ENCODE peak calls at places on chromosome 21, in five cellular contexts. K, U, G, V and S are unnamed samples.

GRCh38 chr21:46622226-46622625 is 13.2 kb upstream of the PRMT2 start:
- DNase-seq in K (peak), U (peak), G (peak), V (no peak), S (no peak)

GRCh38 chr21:45336535-45336810 is 48.8 kb upstream of the POFUT2 start:
- DNase-seq in K (no peak), U (no peak), G (no peak), V (no peak), S (no peak)

GRCh38 chr21:32770514-32771133 is 931 bp downstream of the PAXBP1 start:
- DNase-seq in K (peak), U (no peak), G (no peak), V (peak), S (no peak)

GRCh38 chr21:15557925-15558324 is 171.9 kb upstream of the USP25 start:
- DNase-seq in K (no peak), U (no peak), G (no peak), V (peak), S (no peak)

GRCh38 chr21:34970126-34970525 is 79.0 kb downstream of the RUNX1 start:
- DNase-seq in K (no peak), U (no peak), G (no peak), V (no peak), S (no peak)

GRCh38 chr21:24290151-24290833 is 1317.0 kb downstream of the MRPL39 start:
- DNase-seq in K (no peak), U (peak), G (no peak), V (peak), S (no peak)

GRCh38 chr21:21000576-21001175 is 2.5 kb downstream of the NCAM2 start:
- DNase-seq in K (no peak), U (no peak), G (no peak), V (no peak), S (no peak)

GRCh38 chr21:45326834-45327457 is 39.3 kb upstream of the POFUT2 start:
- DNase-seq in K (no peak), U (no peak), G (peak), V (no peak), S (no peak)

GRCh38 chr21:34935868-34936267 is 113.2 kb downstream of the RUNX1 start:
- DNase-seq in K (no peak), U (peak), G (no peak), V (no peak), S (no peak)

GRCh38 chr21:34807146-34807880 is 138.5 kb downstream of the CLIC6 start:
- DNase-seq in K (no peak), U (peak), G (no peak), V (no peak), S (peak)

GRCh38 chr21:34908424-34909055 is 140.6 kb downstream of the RUNX1 start:
- DNase-seq in K (no peak), U (no peak), G (no peak), V (no peak), S (no peak)

GRCh38 chr21:46459356-46460112 is 843 bp downstream of the DIP2A start:
- DNase-seq in K (peak), U (no peak), G (peak), V (no peak), S (no peak)

GRCh38 chr21:15171546-15171945 is 106.7 kb upstream of the NRIP1 start:
- DNase-seq in K (no peak), U (no peak), G (no peak), V (no peak), S (no peak)

GRCh38 chr21:45421846-45422775 is 17.1 kb downstream of the COL18A1 start:
- DNase-seq in K (no peak), U (no peak), G (peak), V (no peak), S (no peak)

GRCh38 chr21:33273044-33273443 is 6.9 kb downstream of the IL10RB start:
- DNase-seq in K (no peak), U (no peak), G (no peak), V (no peak), S (no peak)

GRCh38 chr21:35401476-35401875 is 352.4 kb upstream of the RUNX1 start:
- DNase-seq in K (no peak), U (no peak), G (no peak), V (no peak), S (no peak)

GRCh38 chr21:34360488-34361241 is 3.1 kb upstream of the KCNE2 start:
- DNase-seq in K (no peak), U (no peak), G (no peak), V (no peak), S (no peak)

GRCh38 chr21:16713331-16714114 is 799.3 kb upstream of the CXADR start:
- DNase-seq in K (no peak), U (no peak), G (no peak), V (no peak), S (peak)

DNA sequence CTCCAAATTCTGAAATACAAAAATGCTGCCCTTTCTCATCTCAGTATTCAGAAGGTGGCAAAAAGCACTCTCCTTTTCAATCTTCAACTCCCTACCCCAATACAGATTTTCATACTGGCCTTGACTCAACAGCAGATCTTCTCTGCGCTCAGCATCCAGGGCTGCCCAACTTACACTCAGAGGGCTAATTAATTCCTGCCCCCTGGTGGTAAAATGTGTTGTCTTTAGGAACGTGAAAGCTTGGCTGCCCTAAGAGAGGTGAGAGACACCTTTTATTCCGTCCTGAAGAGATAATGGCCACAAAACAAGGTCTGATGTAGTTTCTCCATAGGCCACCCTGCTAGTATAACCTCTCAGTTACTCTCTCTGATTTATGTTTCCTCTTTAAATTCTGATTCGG is 25.0 kb downstream of the KRTAP24-1 start:
- DNase-seq in K (no peak), U (no peak), G (no peak), V (no peak), S (no peak)
- TF ChIP-seq CTCF in K (no peak), U (no peak), G (no peak), V (peak), S (no peak)

GRCh38 chr21:43779660-43780059 is 3.6 kb upstream of the CSTB start:
- DNase-seq in K (no peak), U (no peak), G (no peak), V (peak), S (no peak)

GRCh38 chr21:43786423-43787179 is 2.8 kb upstream of the RRP1 start:
- DNase-seq in K (no peak), U (no peak), G (no peak), V (no peak), S (no peak)

GRCh38 chr21:43785134-43785533 is 4.2 kb upstream of the RRP1 start:
- DNase-seq in K (no peak), U (no peak), G (no peak), V (no peak), S (no peak)

GRCh38 chr21:43787180-43787533 is 2.2 kb upstream of the RRP1 start:
- DNase-seq in K (no peak), U (no peak), G (no peak), V (no peak), S (no peak)

GRCh38 chr21:43782741-43783700 is 6.4 kb upstream of the RRP1 start:
- DNase-seq in K (no peak), U (no peak), G (no peak), V (peak), S (no peak)
- H3K4me3 ChIP-seq in K (no peak), U (no peak), G (no peak), V (peak), S (no peak)

DNA sequence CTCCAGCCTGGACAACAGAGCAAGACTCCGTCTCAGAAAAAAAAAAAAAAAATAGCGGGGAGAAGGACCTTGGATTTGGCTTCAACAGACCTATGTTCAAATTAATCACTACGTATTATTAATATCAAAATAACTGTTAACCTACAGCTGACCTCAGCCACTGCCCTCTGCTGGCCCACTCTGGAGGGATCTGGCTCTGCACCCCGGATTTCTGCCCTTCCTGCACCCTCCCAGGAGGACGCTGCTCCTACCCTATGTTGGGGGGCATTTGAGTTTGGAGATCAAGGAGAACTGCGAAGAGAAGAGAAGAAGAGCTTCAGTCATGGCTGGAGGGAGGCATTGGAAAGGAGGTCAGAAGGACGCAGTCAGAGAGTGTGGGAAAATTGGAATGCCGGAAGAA is 96.7 kb downstream of the PSMG1 start:
- DNase-seq in K (no peak), U (no peak), G (no peak), V (no peak), S (no peak)
- TF ChIP-seq CTCF in K (no peak), U (no peak), G (peak), V (no peak), S (no peak)

DNA sequence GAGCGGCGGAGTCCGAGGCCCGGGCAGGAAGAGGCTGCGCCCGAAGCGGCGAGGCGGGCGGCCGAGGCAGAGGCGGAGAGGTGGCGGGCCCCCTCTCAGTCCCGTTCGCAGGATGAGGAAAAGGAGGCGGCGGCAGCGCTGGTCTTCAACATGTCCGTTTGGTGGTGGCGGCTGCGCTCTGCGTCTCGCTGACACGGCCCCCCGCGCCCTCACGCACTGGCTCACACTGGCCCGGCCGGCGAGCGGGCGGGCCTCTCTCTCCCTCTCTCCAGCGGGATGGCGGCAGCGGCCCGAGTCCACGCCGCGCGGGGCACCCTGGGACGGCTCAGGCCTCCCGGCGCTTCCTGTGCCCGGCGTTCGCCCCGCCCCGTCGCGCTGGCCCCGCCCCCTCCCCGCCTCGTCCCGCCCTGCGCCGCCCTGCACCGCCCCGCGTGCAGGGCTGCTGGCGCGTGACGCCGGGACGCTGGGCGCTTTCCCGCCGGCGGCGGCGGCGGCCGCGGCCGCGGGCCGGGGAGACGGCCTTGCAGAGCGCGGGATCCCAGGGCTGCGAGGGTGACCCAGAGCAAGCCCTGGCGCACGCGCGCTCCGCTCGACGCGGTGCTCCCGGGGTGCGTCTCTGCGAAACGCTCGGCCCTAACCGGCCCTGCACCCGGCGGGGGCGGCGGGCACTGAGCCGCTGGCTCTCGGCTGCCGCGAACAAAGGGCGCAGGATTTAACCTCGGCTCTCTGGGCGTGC is at the start of gene SCAF4:
- DNase-seq in K (peak), U (peak), G (peak), V (peak), S (no peak)
- H3K4me3 ChIP-seq in K (peak), U (peak), G (peak), V (peak), S (peak)

GRCh38 chr21:36480618-36481017 is 696 bp upstream of the CLDN14 start:
- DNase-seq in K (no peak), U (no peak), G (no peak), V (no peak), S (no peak)

GRCh38 chr21:36477559-36477958 is 2.4 kb downstream of the CLDN14 start:
- DNase-seq in K (no peak), U (no peak), G (no peak), V (no peak), S (no peak)

GRCh38 chr21:36478207-36478701 is 1.7 kb downstream of the CLDN14 start:
- DNase-seq in K (no peak), U (no peak), G (no peak), V (no peak), S (peak)

GRCh38 chr21:36479415-36480402 is at the start of gene CLDN14:
- DNase-seq in K (no peak), U (no peak), G (no peak), V (no peak), S (no peak)

GRCh38 chr21:36478941-36479340 is 981 bp downstream of the CLDN14 start:
- DNase-seq in K (no peak), U (no peak), G (no peak), V (no peak), S (no peak)
- TF ChIP-seq CTCF in K (no peak), U (no peak), G (no peak), V (peak), S (peak)

GRCh38 chr21:44285102-44285501 is 574 bp upstream of the AIRE start:
- DNase-seq in K (no peak), U (no peak), G (no peak), V (no peak), S (no peak)

GRCh38 chr21:44283953-44284352 is 1.7 kb upstream of the AIRE start:
- DNase-seq in K (no peak), U (no peak), G (peak), V (no peak), S (no peak)

GRCh38 chr21:44286086-44286715 is 525 bp downstream of the AIRE start:
- DNase-seq in K (no peak), U (no peak), G (no peak), V (no peak), S (no peak)

GRCh38 chr21:44286716-44287632 is 1.3 kb downstream of the AIRE start:
- DNase-seq in K (no peak), U (no peak), G (no peak), V (no peak), S (no peak)

GRCh38 chr21:44285547-44285992 is at the start of gene AIRE:
- DNase-seq in K (no peak), U (no peak), G (no peak), V (no peak), S (no peak)
- H3K4me3 ChIP-seq in K (no peak), U (no peak), G (peak), V (no peak), S (no peak)

GRCh38 chr21:42539931-42540343 is 26.3 kb downstream of the SLC37A1 start:
- DNase-seq in K (no peak), U (no peak), G (no peak), V (no peak), S (no peak)
- TF ChIP-seq CTCF in K (no peak), U (no peak), G (no peak), V (peak), S (peak)

GRCh38 chr21:26845066-26845749 is at the start of gene ADAMTS1:
- DNase-seq in K (peak), U (no peak), G (peak), V (peak), S (peak)
- H3K4me3 ChIP-seq in K (peak), U (peak), G (peak), V (peak), S (peak)

GRCh38 chr21:25733859-25734653 is 648 bp downstream of the ATP5PF start:
- DNase-seq in K (no peak), U (peak), G (no peak), V (peak), S (no peak)

GRCh38 chr21:25735895-25736597 is 1.3 kb downstream of the GABPA start:
- DNase-seq in K (no peak), U (no peak), G (no peak), V (peak), S (no peak)

GRCh38 chr21:25734654-25735220 is at the start of the genes ATP5PF and GABPA:
- DNase-seq in K (peak), U (peak), G (peak), V (peak), S (peak)

GRCh38 chr21:25732091-25732760 is 2.5 kb downstream of the ATP5PF start:
- DNase-seq in K (no peak), U (no peak), G (no peak), V (no peak), S (no peak)

DNA sequence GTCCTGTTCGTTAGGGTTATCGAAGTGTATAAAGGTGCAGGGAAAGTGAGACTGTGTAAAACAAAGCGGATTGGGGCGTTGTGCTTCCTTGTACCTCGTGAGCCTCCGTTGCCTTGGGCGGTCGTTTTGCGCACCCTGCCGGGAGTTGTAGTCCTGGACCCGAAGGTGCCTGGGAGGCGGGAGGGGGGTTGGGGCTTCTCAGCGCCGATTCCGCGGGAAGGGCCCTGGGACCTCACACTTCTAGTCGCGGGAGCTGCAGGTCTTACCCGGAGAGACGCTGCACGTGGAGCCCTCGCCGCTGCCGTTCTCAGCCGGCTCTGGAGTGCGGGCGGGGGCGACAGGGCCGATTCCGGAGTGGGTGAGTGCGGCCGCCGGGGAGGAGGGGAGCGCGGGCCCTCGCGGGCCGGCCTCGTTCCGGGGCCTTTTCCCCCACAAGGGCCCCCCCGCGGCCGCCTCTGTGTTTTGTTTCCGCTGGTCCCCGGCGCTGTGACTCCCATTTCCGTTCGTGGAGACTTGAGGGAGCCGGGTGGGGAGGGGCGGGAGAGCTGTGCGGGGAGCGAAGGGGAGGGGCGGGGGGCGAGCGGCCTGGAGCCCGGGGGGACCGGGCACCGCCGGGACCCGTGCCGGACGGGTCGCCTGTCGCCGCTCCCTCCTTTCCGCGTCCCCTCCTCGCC is 586 bp downstream of the GABPA start:
- DNase-seq in K (peak), U (peak), G (peak), V (peak), S (peak)
- TF ChIP-seq CTCF in K (no peak), U (no peak), G (no peak), V (no peak), S (peak)

GRCh38 chr21:29022141-29022540 is 2.3 kb upstream of the USP16 start:
- DNase-seq in K (no peak), U (no peak), G (no peak), V (no peak), S (no peak)

GRCh38 chr21:29018540-29018939 is 609 bp downstream of the RWDD2B start:
- DNase-seq in K (no peak), U (no peak), G (no peak), V (no peak), S (no peak)

GRCh38 chr21:29017639-29018237 is 1.4 kb downstream of the RWDD2B start:
- DNase-seq in K (no peak), U (no peak), G (no peak), V (no peak), S (no peak)
- H3K4me3 ChIP-seq in K (peak), U (peak), G (peak), V (peak), S (no peak)